ENCODE peak calls at places on chromosome 14, in six cellular contexts. Z is endothelial cell, M is pancreas, U is lower leg skin, A is NCI-H82, W is H7. P is an unnamed sample.

GRCh38 chr14:38431156-38431555 is 175.3 kb upstream of the CLEC14A start:
- DNase-seq in Z (no peak), M (no peak), U (no peak), A (no peak), W (no peak), P (no peak)

GRCh38 chr14:80496090-80496489 is 284.8 kb upstream of the DIO2 start:
- DNase-seq in Z (no peak), M (no peak), U (no peak), A (no peak), W (no peak), P (no peak)

GRCh38 chr14:67622675-67623074 is 3.0 kb downstream of the ARG2 start:
- DNase-seq in Z (peak; percentile 54), M (no peak), U (no peak), A (no peak), W (peak; percentile 50), P (peak; percentile 51)

GRCh38 chr14:53996041-53996440 is 39.4 kb upstream of the BMP4 start:
- DNase-seq in Z (no peak), M (no peak), U (no peak), A (no peak), W (no peak), P (no peak)

GRCh38 chr14:75221797-75222196 is 45.4 kb upstream of the TMED10 start:
- DNase-seq in Z (no peak), M (no peak), U (no peak), A (no peak), W (no peak), P (no peak)

GRCh38 chr14:20907214-20907613 is 16.0 kb downstream of the RNASE3 start:
- DNase-seq in Z (no peak), M (no peak), U (no peak), A (no peak), W (no peak), P (no peak)

GRCh38 chr14:30194769-30195168 is 267.1 kb upstream of the PRKD1 start:
- DNase-seq in Z (no peak), M (no peak), U (no peak), A (no peak), W (no peak), P (no peak)

GRCh38 chr14:103408491-103409155 is 23.4 kb downstream of the MARK3 start:
- DNase-seq in Z (no peak), M (no peak), U (no peak), A (peak; percentile 52), W (no peak), P (no peak)

GRCh38 chr14:94337274-94337673 is 14.1 kb upstream of the SERPINA6 start:
- DNase-seq in Z (no peak), M (no peak), U (no peak), A (no peak), W (no peak), P (no peak)

GRCh38 chr14:20350860-20351259 is 7.4 kb downstream of the PARP2 start:
- DNase-seq in Z (no peak), M (no peak), U (no peak), A (no peak), W (no peak), P (no peak)

GRCh38 chr14:54818201-54819133 is 84.2 kb downstream of the GCH1 start:
- DNase-seq in Z (no peak), M (no peak), U (no peak), A (no peak), W (no peak), P (no peak)

GRCh38 chr14:105890474-105891220 is 364.3 kb downstream of the TMEM121 start:
- DNase-seq in Z (no peak), M (peak; percentile 41), U (peak; percentile 68), A (no peak), W (no peak), P (no peak)

GRCh38 chr14:69360438-69361108 is 37.5 kb downstream of the ERH start:
- DNase-seq in Z (no peak), M (no peak), U (no peak), A (peak; percentile 31), W (peak; percentile 19), P (no peak)

GRCh38 chr14:24332094-24332983 is 2.5 kb downstream of the ADCY4 start:
- DNase-seq in Z (peak; percentile 64), M (peak; percentile 82), U (peak; percentile 91), A (peak; percentile 76), W (peak; percentile 96), P (peak; percentile 85)

P was measured in ureter.